ENCODE peak calls at places on chromosomes 3 and 15, in ten cellular contexts. F is bronchial epithelial cell, B is Calu3, C is HepG2, U is stomach, Q is AG09309, L is fibroblast of pulmonary artery, N is B cell, D is tibial artery, R is DND-41. H is an unnamed sample.

GRCh38 chr15:31130576-31131237 is 29.2 kb upstream of the TRPM1 start:
- DNase-seq in F (no peak), B (no peak), C (no peak), U (no peak), Q (no peak), L (no peak), N (no peak), D (no peak), R (no peak), H (no peak)

GRCh38 chr3:197028711-197029510 is 706 bp downstream of the MELTF start:
- DNase-seq in F (no peak), B (peak), C (no peak), U (no peak), Q (no peak), L (no peak), N (peak), D (no peak), R (no peak), H (peak)

GRCh38 chr3:137724240-137724639 is 39.9 kb upstream of the SOX14 start:
- DNase-seq in F (no peak), B (no peak), C (no peak), U (no peak), Q (no peak), L (no peak), N (no peak), D (no peak), R (no peak), H (no peak)

GRCh38 chr15:29952245-29952644 is 130.0 kb upstream of the TJP1 start:
- DNase-seq in F (no peak), B (no peak), C (no peak), U (no peak), Q (no peak), L (no peak), N (no peak), D (no peak), R (no peak), H (no peak)

GRCh38 chr3:185825639-185826481 is 1.0 kb upstream of the IGF2BP2 start:
- DNase-seq in F (peak), B (peak), C (no peak), U (peak), Q (no peak), L (peak), N (no peak), D (no peak), R (no peak), H (peak)

GRCh38 chr3:187368251-187368733 is at the start of gene RTP4:
- DNase-seq in F (peak), B (peak), C (peak), U (no peak), Q (peak), L (peak), N (peak), D (no peak), R (peak), H (peak)

GRCh38 chr3:129627350-129628168 is 21.1 kb upstream of the PLXND1 start:
- DNase-seq in F (peak), B (peak), C (peak), U (peak), Q (no peak), L (peak), N (peak), D (peak), R (peak), H (peak)

GRCh38 chr3:23232016-23232415 is 28.9 kb downstream of the UBE2E2 start:
- DNase-seq in F (no peak), B (no peak), C (no peak), U (no peak), Q (no peak), L (peak), N (no peak), D (no peak), R (no peak), H (no peak)

GRCh38 chr3:57199895-57200297 is at the start of gene HESX1:
- DNase-seq in F (no peak), B (no peak), C (no peak), U (no peak), Q (no peak), L (no peak), N (no peak), D (no peak), R (no peak), H (no peak)

GRCh38 chr3:183182732-183183610 is 20.4 kb upstream of the LAMP3 start:
- DNase-seq in F (no peak), B (no peak), C (no peak), U (no peak), Q (no peak), L (no peak), N (no peak), D (no peak), R (no peak), H (no peak)

GRCh38 chr3:136545664-136546266 is 206.4 kb downstream of the STAG1 start:
- DNase-seq in F (peak), B (peak), C (no peak), U (no peak), Q (no peak), L (peak), N (no peak), D (no peak), R (no peak), H (no peak)

GRCh38 chr3:110791971-110792370 is 279.6 kb upstream of the NECTIN3 start:
- DNase-seq in F (peak), B (no peak), C (no peak), U (no peak), Q (no peak), L (no peak), N (no peak), D (no peak), R (no peak), H (no peak)

GRCh38 chr3:193040836-193041672 is 123.4 kb upstream of the MB21D2 start:
- DNase-seq in F (peak), B (peak), C (peak), U (no peak), Q (peak), L (peak), N (no peak), D (no peak), R (no peak), H (peak)

GRCh38 chr15:45958924-45959323 is 324.1 kb downstream of the SQOR start:
- DNase-seq in F (no peak), B (no peak), C (no peak), U (no peak), Q (no peak), L (no peak), N (no peak), D (no peak), R (no peak), H (no peak)

GRCh38 chr3:128461731-128462130 is 5.0 kb downstream of the DNAJB8 start:
- DNase-seq in F (no peak), B (no peak), C (no peak), U (no peak), Q (no peak), L (no peak), N (no peak), D (no peak), R (no peak), H (no peak)

GRCh38 chr3:21718161-21718765 is 32.7 kb downstream of the ZNF385D start:
- DNase-seq in F (peak), B (peak), C (no peak), U (no peak), Q (peak), L (peak), N (no peak), D (no peak), R (no peak), H (no peak)

GRCh38 chr15:66039117-66039860 is 170.0 kb downstream of the RAB11A start:
- DNase-seq in F (peak), B (no peak), C (no peak), U (no peak), Q (no peak), L (no peak), N (no peak), D (no peak), R (no peak), H (no peak)

GRCh38 chr3:114418724-114419543 is 125.1 kb downstream of the TIGIT start:
- DNase-seq in F (peak), B (no peak), C (peak), U (no peak), Q (peak), L (peak), N (peak), D (no peak), R (peak), H (peak)
- TF ChIP-seq CTCF in F (peak), B (peak), C (peak), U (peak), Q (peak), L (peak), N (peak), D (peak), R (peak), H (peak)

GRCh38 chr3:112699436-112699978 is 58.6 kb upstream of the CCDC80 start:
- DNase-seq in F (peak), B (peak), C (no peak), U (no peak), Q (no peak), L (peak), N (no peak), D (no peak), R (no peak), H (no peak)
- TF ChIP-seq CTCF in F (peak), B (no peak), C (no peak), U (no peak), Q (peak), L (peak), N (no peak), D (no peak), R (no peak), H (no peak)

GRCh38 chr15:97902140-97902780 is 58.2 kb upstream of the ARRDC4 start:
- DNase-seq in F (no peak), B (no peak), C (no peak), U (no peak), Q (peak), L (peak), N (no peak), D (peak), R (no peak), H (no peak)

GRCh38 chr15:97903560-97904195 is 56.8 kb upstream of the ARRDC4 start:
- DNase-seq in F (no peak), B (no peak), C (no peak), U (no peak), Q (no peak), L (no peak), N (no peak), D (no peak), R (no peak), H (no peak)

GRCh38 chr15:97900006-97900405 is 60.5 kb upstream of the ARRDC4 start:
- DNase-seq in F (no peak), B (no peak), C (no peak), U (no peak), Q (no peak), L (no peak), N (no peak), D (no peak), R (no peak), H (no peak)

GRCh38 chr15:97909291-97909891 is 51.1 kb upstream of the ARRDC4 start:
- DNase-seq in F (peak), B (peak), C (peak), U (peak), Q (peak), L (peak), N (peak), D (peak), R (peak), H (peak)

GRCh38 chr15:97904196-97904572 is 56.3 kb upstream of the ARRDC4 start:
- DNase-seq in F (peak), B (peak), C (peak), U (peak), Q (peak), L (peak), N (no peak), D (peak), R (peak), H (peak)
- TF ChIP-seq CTCF in F (peak), B (peak), C (peak), U (peak), Q (peak), L (peak), N (no peak), D (peak), R (peak), H (peak)

GRCh38 chr3:48157215-48157840 is 30.9 kb downstream of the CDC25A start:
- DNase-seq in F (peak), B (no peak), C (no peak), U (no peak), Q (peak), L (peak), N (no peak), D (no peak), R (no peak), H (no peak)
- TF ChIP-seq CTCF in F (no peak), B (no peak), C (no peak), U (no peak), Q (no peak), L (no peak), N (no peak), D (no peak), R (no peak), H (no peak)

GRCh38 chr3:14431556-14431927 is 29.1 kb downstream of the SLC6A6 start:
- DNase-seq in F (no peak), B (no peak), C (no peak), U (no peak), Q (no peak), L (no peak), N (peak), D (no peak), R (no peak), H (peak)
- TF ChIP-seq CTCF in F (no peak), B (no peak), C (peak), U (no peak), Q (no peak), L (no peak), N (peak), D (no peak), R (no peak), H (peak)

DNA sequence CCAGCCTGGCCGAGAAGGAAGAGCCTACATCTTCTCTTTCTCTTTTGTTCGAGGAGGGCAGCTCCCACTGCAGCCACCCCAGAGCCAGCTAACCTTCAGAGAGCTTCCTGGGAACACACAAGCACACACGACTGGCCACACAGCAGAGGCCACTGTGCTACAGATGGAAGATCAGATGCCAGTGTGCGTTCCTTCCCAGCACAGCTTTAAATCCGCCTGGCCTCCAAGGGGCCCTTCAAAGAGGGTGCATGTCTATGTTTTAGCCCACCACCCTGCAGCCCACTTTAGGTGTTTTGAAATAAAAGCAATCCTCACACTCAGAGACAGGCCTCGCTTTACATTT is 12.4 kb downstream of the ALDH1A3 start:
- DNase-seq in F (no peak), B (no peak), C (no peak), U (no peak), Q (no peak), L (no peak), N (no peak), D (no peak), R (no peak), H (no peak)
- TF ChIP-seq CTCF in F (no peak), B (no peak), C (no peak), U (no peak), Q (no peak), L (no peak), N (no peak), D (no peak), R (no peak), H (no peak)

DNA sequence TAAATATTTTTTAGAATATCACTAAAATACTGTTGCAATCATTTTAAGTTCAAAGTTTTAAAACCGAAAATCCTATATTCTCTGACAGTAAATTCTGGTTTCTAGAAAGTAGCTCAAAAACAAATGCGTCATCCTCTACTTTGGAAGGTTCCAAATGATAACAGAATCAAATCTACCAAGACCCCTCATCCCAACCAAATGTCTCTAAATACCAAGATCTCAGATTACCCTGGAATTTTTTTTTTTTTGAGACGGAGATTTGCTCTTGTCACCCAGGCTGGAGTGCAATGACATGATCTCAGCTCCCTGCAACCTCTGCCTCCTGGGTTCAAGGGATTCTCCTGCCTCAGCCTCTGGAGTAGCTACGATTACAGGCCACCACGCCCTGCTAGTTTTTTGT is 16.8 kb downstream of the TBL1XR1 start:
- DNase-seq in F (no peak), B (no peak), C (no peak), U (no peak), Q (no peak), L (no peak), N (no peak), D (no peak), R (no peak), H (no peak)
- TF ChIP-seq CTCF in F (no peak), B (no peak), C (no peak), U (no peak), Q (no peak), L (no peak), N (no peak), D (no peak), R (no peak), H (no peak)

DNA sequence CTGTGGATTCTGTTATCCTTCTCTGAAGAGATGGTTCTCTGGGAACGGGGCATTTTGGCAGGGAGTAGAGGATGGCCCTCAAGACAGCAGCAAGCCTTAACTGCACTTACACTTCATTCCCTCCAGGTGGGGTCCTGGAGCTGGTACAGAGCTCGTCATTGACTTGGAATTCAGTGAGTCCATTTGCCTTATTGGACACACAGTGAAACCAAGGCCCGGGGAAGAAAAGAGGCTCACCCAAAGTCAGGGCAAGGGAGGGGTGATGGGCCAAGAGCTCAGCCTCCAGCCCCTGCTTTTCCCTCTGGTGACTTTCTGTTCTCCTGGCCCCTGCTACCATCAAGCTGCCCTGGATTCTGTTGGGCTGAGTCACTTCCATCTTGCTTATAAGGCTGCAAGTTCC is 125.6 kb downstream of the ETFA start:
- DNase-seq in F (peak), B (peak), C (peak), U (peak), Q (no peak), L (peak), N (no peak), D (no peak), R (peak), H (peak)
- TF ChIP-seq CTCF in F (peak), B (peak), C (peak), U (peak), Q (peak), L (peak), N (peak), D (peak), R (peak), H (peak)

GRCh38 chr3:95522449-95522848 is 1291.9 kb upstream of the EPHA6 start:
- DNase-seq in F (no peak), B (no peak), C (no peak), U (no peak), Q (no peak), L (no peak), N (no peak), D (no peak), R (no peak), H (no peak)

GRCh38 chr3:95521396-95521795 is 1293.0 kb upstream of the EPHA6 start:
- DNase-seq in F (no peak), B (no peak), C (no peak), U (no peak), Q (no peak), L (no peak), N (no peak), D (no peak), R (no peak), H (no peak)
- TF ChIP-seq CTCF in F (no peak), B (no peak), C (no peak), U (no peak), Q (no peak), L (no peak), N (no peak), D (no peak), R (no peak), H (no peak)

H was measured in GM13976.